ENCODE peak calls at places on chromosomes 2 and 18, in four cellular contexts. W is GM12878, E is HepG2, N is K562. J is an unnamed sample.
A peak's percentile ranks its signal among the peaks of the same experiment; 100 is the strongest.

GRCh38 chr18:39571511-39571910 is 2005.9 kb upstream of the CELF4 start:
- DNase-seq in W (no peak), N (peak; percentile 29), E (peak; percentile 10), J (peak; percentile 80)

GRCh38 chr2:234258562-234259141 is 208.2 kb downstream of the SPP2 start:
- DNase-seq in E (no peak), N (no peak), W (no peak), J (no peak)

GRCh38 chr2:42117923-42118758 is 51.0 kb upstream of the EML4 start:
- DNase-seq in N (no peak), W (peak; percentile 56), E (peak; percentile 91), J (peak; percentile 26)

GRCh38 chr18:75377975-75378673 is 49.4 kb downstream of the SMIM21 start:
- DNase-seq in E (no peak), N (peak; percentile 9), W (no peak), J (no peak)

GRCh38 chr2:14712091-14712490 is 79.6 kb downstream of the LRATD1 start:
- DNase-seq in N (no peak), E (no peak), W (no peak), J (no peak)

GRCh38 chr18:37577051-37577611 is 11.5 kb upstream of the CELF4 start:
- DNase-seq in E (no peak), N (no peak), W (no peak), J (peak; percentile 93)

GRCh38 chr18:57397440-57397839 is 37.7 kb upstream of the ONECUT2 start:
- DNase-seq in W (no peak), E (no peak), N (no peak), J (no peak)

GRCh38 chr2:99821572-99822369 is 320.6 kb downstream of the AFF3 start:
- DNase-seq in W (no peak), E (no peak), N (no peak), J (peak; percentile 19)

GRCh38 chr2:238947920-238948710 is 100.2 kb downstream of the TWIST2 start:
- DNase-seq in W (no peak), N (no peak), E (peak; percentile 28), J (peak; percentile 10)

GRCh38 chr2:120396519-120397361 is 50.8 kb downstream of the INHBB start:
- DNase-seq in N (no peak), W (no peak), E (no peak), J (no peak)

GRCh38 chr2:183665976-183666375 is 541.7 kb downstream of the NUP35 start:
- DNase-seq in E (no peak), N (no peak), W (no peak), J (no peak)

GRCh38 chr2:81283081-81283480 is 978.5 kb upstream of the LRRTM1 start:
- DNase-seq in E (no peak), N (no peak), W (no peak), J (no peak)

GRCh38 chr2:238816296-238816695 is 31.6 kb upstream of the TWIST2 start:
- DNase-seq in N (no peak), E (no peak), W (no peak), J (no peak)

GRCh38 chr18:77100751-77101355 is 31.7 kb downstream of the MBP start:
- DNase-seq in W (no peak), E (no peak), N (no peak), J (no peak)

GRCh38 chr2:147231081-147231480 is 613.7 kb upstream of the ACVR2A start:
- DNase-seq in W (no peak), E (no peak), N (no peak), J (no peak)

GRCh38 chr2:144456680-144457079 is 63.2 kb downstream of the ZEB2 start:
- DNase-seq in E (no peak), W (no peak), N (no peak), J (no peak)

GRCh38 chr18:57980573-57981348 is 63.3 kb upstream of the NEDD4L start:
- DNase-seq in N (no peak), E (no peak), W (no peak), J (peak; percentile 31)

GRCh38 chr2:239278361-239278760 is 122.5 kb downstream of the HDAC4 start:
- DNase-seq in W (no peak), E (no peak), N (no peak), J (no peak)

GRCh38 chr18:75073654-75074053 is 135.3 kb downstream of the PTGR3 start:
- DNase-seq in N (no peak), W (no peak), E (no peak), J (no peak)

GRCh38 chr2:232473467-232473890 is 14.2 kb downstream of the ECEL1 start:
- DNase-seq in W (no peak), E (no peak), N (no peak), J (no peak)

GRCh38 chr2:19321946-19322345 is 36.5 kb downstream of the OSR1 start:
- DNase-seq in W (no peak), E (peak; percentile 30), N (no peak), J (no peak)

GRCh38 chr18:10036479-10036878 is 122.7 kb downstream of the VAPA start:
- DNase-seq in E (no peak), N (no peak), W (no peak), J (no peak)

GRCh38 chr2:69914235-69915049 is 467 bp upstream of the MXD1 start:
- DNase-seq in W (peak; percentile 100), E (peak; percentile 100), N (peak; percentile 96), J (peak; percentile 100)
- TF ChIP-seq EZH2 in W (no peak), E (no peak), N (no peak), J (no peak)

DNA sequence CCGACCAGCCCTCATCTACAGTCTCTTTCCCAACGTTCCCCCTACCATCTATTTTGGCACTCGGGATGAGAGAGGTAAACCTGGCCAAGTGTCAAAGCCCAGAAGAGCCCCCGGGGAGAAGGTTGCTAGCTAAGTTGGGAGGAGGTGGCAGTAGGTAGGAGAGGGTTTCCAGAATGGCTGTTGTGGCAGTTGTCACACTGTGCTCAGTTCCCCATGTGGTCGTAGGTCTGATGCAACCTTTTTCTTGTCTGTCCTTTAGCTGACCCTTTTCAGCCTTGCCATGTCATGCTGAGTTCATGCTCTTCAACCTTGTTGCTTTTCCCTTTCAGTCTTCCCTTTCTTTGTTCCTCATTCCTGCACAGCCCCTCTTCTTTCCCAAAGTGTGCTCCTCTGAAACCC is 34.5 kb downstream of the TTLL4 start:
- DNase-seq in E (peak; percentile 88), W (no peak), N (no peak), J (no peak)
- TF ChIP-seq JUNB in E (no peak), W (no peak), N (no peak), J (no peak)

DNA sequence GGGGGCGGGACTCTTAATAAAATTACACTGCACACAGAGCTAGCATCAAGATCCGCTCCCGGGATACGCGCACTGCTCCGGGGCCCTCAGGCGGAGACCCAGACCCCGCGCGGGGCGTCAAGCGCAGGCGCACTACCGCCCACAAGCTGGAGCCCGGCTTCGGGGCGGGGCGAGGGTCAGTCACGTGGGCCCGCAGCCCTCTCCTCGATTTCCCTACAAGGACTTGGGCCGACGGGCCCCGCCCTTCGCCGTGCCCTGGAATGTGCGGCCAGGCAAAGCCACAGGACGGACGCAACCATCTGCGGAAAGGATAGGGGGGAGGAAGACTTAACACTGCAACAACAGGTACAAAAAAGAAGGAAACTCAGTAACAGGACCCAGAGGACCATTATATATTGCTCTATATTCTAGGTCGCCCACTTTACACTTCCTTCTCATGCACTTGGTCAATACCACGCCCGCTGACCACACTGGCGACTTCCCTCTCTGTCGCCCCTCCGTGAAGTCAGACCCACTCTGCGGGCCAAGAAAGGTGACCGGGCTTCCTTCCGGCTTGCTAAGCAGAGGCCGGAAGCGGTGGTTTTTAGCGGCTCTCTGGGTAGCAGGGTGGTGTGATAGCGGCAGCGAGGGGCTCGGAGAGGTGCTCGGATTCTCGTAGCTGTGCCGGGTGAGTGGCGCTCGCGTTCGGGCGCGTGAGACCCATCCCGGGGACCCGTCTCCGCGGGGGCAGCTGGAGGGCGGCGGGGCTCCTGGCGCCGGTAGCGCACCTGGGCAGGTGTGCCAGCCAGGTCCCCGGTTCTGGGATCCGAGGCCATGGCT is at the start of gene MYL12A:
- DNase-seq in N (peak; percentile 98), W (peak; percentile 98), E (peak; percentile 96), J (peak; percentile 99)
- TF ChIP-seq EZH2 in N (no peak), W (no peak), E (no peak), J (no peak)

GRCh38 chr2:96859338-96859649 is 1.5 kb upstream of the ANKRD39 start:
- DNase-seq in W (no peak), N (peak; percentile 32), E (no peak), J (no peak)
- TF ChIP-seq JUNB in W (no peak), N (no peak), E (no peak), J (no peak)

GRCh38 chr2:178267660-178268059 is 73.3 kb downstream of the OSBPL6 start:
- DNase-seq in N (no peak), E (no peak), W (no peak), J (no peak)
- TF ChIP-seq EZH2 in N (no peak), E (no peak), W (no peak), J (no peak)

GRCh38 chr2:130849896-130850787 is 13.4 kb downstream of the ARHGEF4 start:
- DNase-seq in N (no peak), W (no peak), E (no peak), J (no peak)
- TF ChIP-seq JUNB in N (no peak), W (no peak), E (no peak), J (no peak)

DNA sequence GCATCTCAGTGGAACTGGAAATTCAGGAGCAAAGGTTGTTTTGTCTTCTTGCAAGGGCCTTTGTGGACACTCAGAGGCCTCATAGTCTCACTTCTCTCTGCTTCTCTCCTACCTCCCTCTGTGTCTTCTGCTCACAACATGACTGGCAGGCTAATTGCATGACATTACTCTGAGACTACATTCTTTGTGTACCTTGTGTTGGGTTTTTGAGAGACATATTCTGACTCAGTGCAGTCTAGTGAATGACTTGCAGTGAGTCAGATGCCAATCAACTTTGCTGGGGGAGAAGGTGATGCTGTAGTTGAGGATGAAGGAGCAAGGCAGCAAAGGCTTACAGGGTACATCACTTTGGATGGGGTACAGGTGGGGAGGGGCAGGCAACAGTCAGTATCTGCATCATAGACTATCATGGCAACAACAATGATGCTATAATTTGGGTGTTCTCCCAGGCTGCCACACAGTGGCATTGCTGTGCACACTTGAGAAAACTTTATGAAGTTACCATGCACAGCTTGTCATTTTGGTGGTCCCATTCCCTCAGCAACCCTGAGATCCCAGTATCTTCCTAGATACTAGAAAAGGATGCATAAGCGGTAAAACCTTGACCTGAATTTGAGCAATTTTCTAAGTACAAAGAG is 69.3 kb upstream of the SLC16A14 start:
- DNase-seq in W (no peak), N (no peak), E (peak; percentile 17), J (no peak)
- TF ChIP-seq EZH2 in W (no peak), N (no peak), E (no peak), J (no peak)

J was measured in GM23338.